ENCODE peak calls at places on chromosomes 11 and 22, in four cellular contexts. K is psoas muscle, J is lower leg skin, F is fibroblast of lung. H is an unnamed sample.

GRCh38 chr11:77705195-77705876 is 67.7 kb upstream of the CLNS1A start:
- DNase-seq in J (no peak), F (peak; percentile 84), K (no peak), H (peak; percentile 32)

GRCh38 chr11:105790841-105791240 is 181.0 kb downstream of the GRIA4 start:
- DNase-seq in J (no peak), K (no peak), F (no peak), H (no peak)

GRCh38 chr22:43014062-43014875 is 680 bp downstream of the PACSIN2 start:
- DNase-seq in F (peak; percentile 29), J (no peak), K (peak; percentile 45), H (no peak)

GRCh38 chr11:118980191-118980881 is 8.8 kb downstream of the FOXR1 start:
- DNase-seq in K (peak; percentile 49), J (peak; percentile 24), F (no peak), H (no peak)

GRCh38 chr11:61947486-61948210 is 2.5 kb upstream of the BEST1 start:
- DNase-seq in J (peak; percentile 92), F (peak; percentile 68), K (peak; percentile 87), H (peak; percentile 86)

GRCh38 chr11:2933376-2934056 is 4.3 kb upstream of the PHLDA2 start:
- DNase-seq in J (peak; percentile 75), K (peak; percentile 74), F (peak; percentile 78), H (peak; percentile 80)

GRCh38 chr22:44880588-44881245 is 128.3 kb downstream of the ARHGAP8 start:
- DNase-seq in F (no peak), K (no peak), J (no peak), H (no peak)

GRCh38 chr22:49305966-49306631 is 521.6 kb downstream of the BRD1 start:
- DNase-seq in J (no peak), F (no peak), K (no peak), H (no peak)

GRCh38 chr11:69424748-69425147 is 56.7 kb upstream of the LINC01488 start:
- DNase-seq in J (no peak), K (no peak), F (no peak), H (no peak)

GRCh38 chr11:118339281-118340045 is 3.0 kb downstream of the CD3D start:
- DNase-seq in F (no peak), K (no peak), J (no peak), H (no peak)

GRCh38 chr22:38465673-38466490 is 2.0 kb upstream of the KDELR3 start:
- DNase-seq in K (no peak), J (no peak), F (no peak), H (no peak)

GRCh38 chr11:80163011-80163410 is 722.2 kb upstream of the TENM4 start:
- DNase-seq in F (peak; percentile 81), K (no peak), J (no peak), H (peak; percentile 69)

GRCh38 chr11:17683378-17684161 is 35.8 kb upstream of the MYOD1 start:
- DNase-seq in K (peak; percentile 71), J (no peak), F (peak; percentile 93), H (peak; percentile 91)

GRCh38 chr22:47406180-47406723 is 643.8 kb downstream of the TBC1D22A start:
- DNase-seq in F (no peak), J (no peak), K (no peak), H (no peak)

GRCh38 chr11:1639102-1639620 is 9.6 kb downstream of the KRTAP5-5 start:
- DNase-seq in J (no peak), K (peak; percentile 45), F (no peak), H (no peak)

GRCh38 chr11:34791725-34792124 is 124.5 kb downstream of the APIP start:
- DNase-seq in F (no peak), J (no peak), K (no peak), H (no peak)

GRCh38 chr11:23789938-23790371 is 706.9 kb upstream of the LUZP2 start:
- DNase-seq in K (no peak), J (no peak), F (peak; percentile 90), H (peak; percentile 72)

GRCh38 chr11:123409456-123409801 is 20.6 kb upstream of the GRAMD1B start:
- DNase-seq in J (no peak), K (no peak), F (no peak), H (no peak)

GRCh38 chr11:2088746-2089535 is 50.2 kb downstream of the IGF2 start:
- DNase-seq in F (no peak), K (no peak), J (peak; percentile 8), H (no peak)

GRCh38 chr11:36492724-36493304 is 17.3 kb downstream of the TRAF6 start:
- DNase-seq in J (no peak), F (peak; percentile 43), K (no peak), H (peak; percentile 57)

GRCh38 chr22:24208012-24208749 is 26.9 kb downstream of the SUSD2 start:
- DNase-seq in F (peak; percentile 99), J (peak; percentile 62), K (no peak), H (peak; percentile 98)

GRCh38 chr11:102260241-102260640 is 57.0 kb upstream of the BIRC3 start:
- DNase-seq in K (no peak), J (no peak), F (peak; percentile 85), H (peak; percentile 68)

GRCh38 chr11:9459573-9460321 is 1.1 kb upstream of the ZNF143 start:
- DNase-seq in J (peak; percentile 29), F (peak; percentile 70), K (peak; percentile 60), H (peak; percentile 75)

GRCh38 chr11:47773882-47774281 is 6.7 kb upstream of the FNBP4 start:
- DNase-seq in K (no peak), F (no peak), J (no peak), H (no peak)

GRCh38 chr11:125376856-125377255 is 119.2 kb downstream of the FEZ1 start:
- DNase-seq in K (no peak), J (no peak), F (peak; percentile 53), H (peak; percentile 8)

GRCh38 chr11:57566564-57567209 is 785 bp downstream of the UBE2L6 start:
- DNase-seq in K (no peak), J (no peak), F (no peak), H (no peak)

GRCh38 chr11:37050311-37050710 is 452.3 kb upstream of the RAG2 start:
- DNase-seq in F (no peak), J (no peak), K (no peak), H (no peak)

GRCh38 chr11:100687032-100687629 is at the start of gene ARHGAP42:
- DNase-seq in K (peak; percentile 78), J (peak; percentile 53), F (peak; percentile 66), H (peak; percentile 66)

GRCh38 chr11:58395581-58395980 is 11.1 kb downstream of the OR5B3 start:
- DNase-seq in K (no peak), F (peak; percentile 13), J (no peak), H (no peak)

GRCh38 chr11:68989936-68990606 is 9.3 kb upstream of the MRGPRD start:
- DNase-seq in K (no peak), J (no peak), F (no peak), H (no peak)

GRCh38 chr11:296976-297665 is 2.2 kb downstream of the IFITM5 start:
- DNase-seq in K (peak; percentile 13), F (no peak), J (no peak), H (no peak)

GRCh38 chr11:296206-296975 is 2.9 kb downstream of the IFITM5 start:
- DNase-seq in K (peak; percentile 7), J (no peak), F (no peak), H (no peak)

GRCh38 chr11:298406-299065 is 790 bp downstream of the IFITM5 start:
- DNase-seq in J (no peak), K (peak; percentile 17), F (no peak), H (no peak)

GRCh38 chr11:299081-299891 is at the start of gene IFITM5:
- DNase-seq in F (no peak), J (no peak), K (peak; percentile 9), H (no peak)

GRCh38 chr11:297666-298405 is 1.5 kb downstream of the IFITM5 start:
- DNase-seq in F (no peak), K (peak; percentile 23), J (no peak), H (no peak)
- TF ChIP-seq CTCF in F (no peak), K (no peak), J (no peak), H (no peak)

DNA sequence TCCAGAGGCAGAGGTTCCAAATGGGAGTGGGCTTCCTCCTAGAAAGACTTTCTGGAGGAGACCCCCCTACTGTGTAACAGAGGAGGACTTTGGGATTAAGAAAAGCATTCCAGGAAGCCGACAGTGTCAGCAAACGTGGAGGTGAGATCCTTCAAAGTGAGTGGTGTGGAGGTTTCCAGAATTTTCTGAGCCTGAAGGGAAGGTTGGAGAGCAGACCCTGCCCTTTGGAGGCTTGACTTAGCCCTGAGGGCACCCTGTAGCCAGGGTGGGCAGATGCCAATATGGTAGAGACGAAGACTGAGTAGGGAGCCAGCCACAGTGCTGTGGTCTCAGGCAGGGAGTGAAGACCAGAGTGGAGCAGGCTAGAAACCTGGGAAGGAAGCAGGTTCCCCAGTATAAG is 1.8 kb upstream of the KLHL22 start:
- DNase-seq in K (no peak), J (no peak), F (no peak), H (no peak)
- H3K4me3 ChIP-seq in K (no peak overlapping the region), J (no peak overlapping the region), F (no peak overlapping the region), H (no peak overlapping the region)

GRCh38 chr11:15624701-15625100 is 510.0 kb downstream of the INSC start:
- DNase-seq in F (no peak), J (no peak), K (no peak), H (no peak)

GRCh38 chr11:15635501-15635900 is 520.8 kb downstream of the INSC start:
- DNase-seq in J (no peak), K (no peak), F (no peak), H (no peak)

GRCh38 chr11:15627560-15627959 is 512.8 kb downstream of the INSC start:
- DNase-seq in J (no peak), F (peak; percentile 70), K (no peak), H (peak; percentile 35)

GRCh38 chr11:15625691-15626090 is 511.0 kb downstream of the INSC start:
- DNase-seq in K (no peak), J (no peak), F (no peak), H (no peak)

GRCh38 chr11:15629690-15630321 is 515.1 kb downstream of the INSC start:
- DNase-seq in F (no peak), J (no peak), K (no peak), H (no peak)
- TF ChIP-seq CTCF in F (peak; percentile 6), J (no peak), K (peak; percentile 32), H (peak; percentile 11)

GRCh38 chr11:120805960-120806555 is 217.8 kb upstream of the TBCEL start:
- DNase-seq in J (no peak), F (peak; percentile 11), K (no peak), H (peak; percentile 12)
- H3K4me3 ChIP-seq in J (no peak overlapping the region), F (no peak overlapping the region), K (no peak overlapping the region), H (no peak overlapping the region)

DNA sequence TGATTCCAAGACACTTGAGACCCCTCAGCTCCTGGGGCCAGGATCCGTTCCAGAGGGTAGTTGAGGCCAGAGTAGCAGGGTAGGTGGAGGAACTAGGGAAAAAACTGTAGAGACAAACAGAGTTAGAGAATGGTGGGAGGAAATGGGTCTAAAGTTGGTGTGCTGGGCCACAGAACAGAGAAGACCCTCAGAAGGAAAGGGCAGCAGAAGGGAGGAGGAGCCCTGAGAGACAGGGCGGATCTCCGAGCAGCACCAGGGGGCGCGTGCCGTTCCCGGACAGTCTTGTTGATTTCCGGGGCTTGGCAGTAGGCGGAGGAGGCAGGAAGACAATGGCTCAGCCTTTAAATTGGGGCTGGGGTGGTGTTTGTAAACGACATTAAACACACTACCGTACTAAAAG is 2.4 kb upstream of the CECR2 start:
- DNase-seq in K (peak; percentile 51), F (no peak), J (no peak), H (no peak)
- TF ChIP-seq CTCF in K (peak; percentile 51), F (no peak), J (no peak), H (peak; percentile 11)

GRCh38 chr22:32785636-32786418 is 15.7 kb upstream of the TIMP3 start:
- DNase-seq in J (no peak), F (no peak), K (no peak), H (no peak)
- H3K4me3 ChIP-seq in J (no peak overlapping the region), F (no peak overlapping the region), K (no peak overlapping the region), H (no peak overlapping the region)

H was measured in astrocyte of the spinal cord.